ENCODE peak calls at places on chromosome 9, in ten cellular contexts. C, E, L, R, D, P, K, F, O and Y are unnamed samples.

GRCh38 chr9:106956971-106957370 is 94.0 kb downstream of the ZNF462 start:
- DNase-seq in P (no peak), D (no peak), L (no peak), O (no peak), C (no peak), F (no peak), E (no peak), K (no peak), R (no peak), Y (no peak)

GRCh38 chr9:128607642-128608350 is 48.9 kb downstream of the DYNC2I2 start:
- DNase-seq in P (no peak), D (no peak), O (no peak), F (no peak), L (no peak), K (no peak), E (peak; percentile 27), C (peak; percentile 43), R (peak; percentile 77), Y (no peak)

GRCh38 chr9:70218767-70219166 is 40.0 kb upstream of the SMC5 start:
- DNase-seq in K (no peak), L (no peak), O (peak; percentile 43), D (no peak), P (no peak), E (no peak), R (no peak), F (no peak), C (no peak), Y (no peak)

GRCh38 chr9:106644661-106645060 is 218.3 kb upstream of the ZNF462 start:
- DNase-seq in K (no peak), C (no peak), D (no peak), F (no peak), R (no peak), O (no peak), P (no peak), E (no peak), L (no peak), Y (no peak)

GRCh38 chr9:31236344-31236743 is 1148.1 kb upstream of the ACO1 start:
- DNase-seq in F (no peak), K (no peak), D (no peak), E (no peak), L (no peak), R (no peak), C (no peak), P (no peak), O (peak; percentile 11), Y (no peak)

GRCh38 chr9:3794005-3794404 is 268.2 kb upstream of the RFX3 start:
- DNase-seq in K (no peak), P (no peak), R (no peak), C (peak; percentile 2), D (no peak), O (peak; percentile 23), F (peak; percentile 42), L (no peak), E (no peak), Y (no peak)

GRCh38 chr9:93240891-93241334 is 57.0 kb downstream of the WNK2 start:
- DNase-seq in R (no peak), D (no peak), O (no peak), K (no peak), F (no peak), C (no peak), E (no peak), L (no peak), P (no peak), Y (no peak)

GRCh38 chr9:103999375-104000062 is 94.6 kb upstream of the SMC2 start:
- DNase-seq in K (no peak), D (no peak), R (peak; percentile 4), E (no peak), L (no peak), F (no peak), C (no peak), P (no peak), O (no peak), Y (peak; percentile 48)

GRCh38 chr9:98455256-98455956 is 200.0 kb upstream of the TBC1D2 start:
- DNase-seq in E (no peak), C (no peak), F (no peak), K (no peak), R (no peak), O (peak; percentile 45), D (no peak), P (no peak), L (no peak), Y (no peak)

GRCh38 chr9:136665704-136666363 is 3.1 kb downstream of the EGFL7 start:
- DNase-seq in D (no peak), C (no peak), L (no peak), P (no peak), O (no peak), R (no peak), F (peak; percentile 63), E (no peak), K (no peak), Y (no peak)
- H3K27ac ChIP-seq in D (peak overlapping the region; percentile 16), C (no peak overlapping the region), L (no peak overlapping the region), P (no peak overlapping the region), O (no peak overlapping the region), R (peak overlapping the region; percentile 98), F (no peak overlapping the region), E (no peak overlapping the region), K (no peak overlapping the region), Y (no peak overlapping the region)

DNA sequence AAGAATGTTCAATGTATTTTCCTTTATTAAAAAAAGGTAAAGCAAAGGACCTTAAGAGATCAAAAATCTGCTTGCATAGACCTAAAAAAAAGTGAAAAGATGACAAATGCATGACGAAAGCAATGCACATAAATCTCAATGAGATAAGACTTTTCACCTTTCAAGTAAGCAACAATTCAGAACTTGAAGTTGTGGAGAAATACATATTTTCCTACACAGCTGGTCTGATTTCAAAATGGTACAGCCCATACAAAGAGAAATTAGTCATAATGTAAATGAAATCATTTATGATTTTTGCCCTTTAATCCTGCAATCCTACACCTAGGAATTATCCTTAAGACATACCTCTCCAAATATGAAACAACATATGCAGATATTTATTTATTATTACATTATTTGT is 568.0 kb downstream of the ANXA1 start:
- DNase-seq in P (no peak), E (no peak), F (no peak), R (no peak), K (no peak), C (no peak), L (no peak), O (peak; percentile 37), D (no peak), Y (no peak)
- H3K27ac ChIP-seq in P (no peak overlapping the region), E (no peak overlapping the region), F (no peak overlapping the region), R (no peak overlapping the region), K (no peak overlapping the region), C (no peak overlapping the region), L (no peak overlapping the region), O (no peak overlapping the region), D (no peak overlapping the region), Y (peak overlapping the region; percentile 29)

DNA sequence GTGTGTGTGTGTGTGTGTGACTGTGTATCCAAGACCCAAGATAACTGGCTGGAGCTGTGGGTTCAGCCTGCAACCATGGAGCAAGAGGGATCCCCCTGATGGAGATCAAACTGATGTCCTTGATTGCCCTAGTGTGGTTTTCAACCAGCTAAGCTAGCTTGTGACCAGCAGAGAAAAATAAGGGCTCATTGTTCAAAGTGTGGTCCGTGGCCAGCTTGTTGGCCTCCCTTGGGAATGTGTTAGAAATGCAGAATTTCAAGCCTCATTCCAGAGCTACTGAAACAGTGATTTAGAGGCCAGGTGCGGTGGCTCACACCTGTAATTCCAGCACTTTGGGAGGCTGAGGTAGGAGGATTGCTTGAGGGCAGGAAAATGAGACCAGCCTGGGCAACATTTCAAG is 79.9 kb downstream of the ACER2 start:
- DNase-seq in L (no peak), O (no peak), R (no peak), D (no peak), C (no peak), K (no peak), E (no peak), P (no peak), F (no peak), Y (no peak)
- H3K27ac ChIP-seq in L (no peak overlapping the region), O (no peak overlapping the region), R (no peak overlapping the region), D (no peak overlapping the region), C (no peak overlapping the region), K (no peak overlapping the region), E (no peak overlapping the region), P (no peak overlapping the region), F (no peak overlapping the region), Y (no peak overlapping the region)

GRCh38 chr9:113380869-113381378 is 4.1 kb upstream of the HDHD3 start:
- DNase-seq in P (no peak), E (peak; percentile 58), D (no peak), C (peak; percentile 8), R (no peak), F (peak; percentile 51), O (no peak), L (peak; percentile 56), K (no peak), Y (no peak)
- H3K27ac ChIP-seq in P (no peak overlapping the region), E (peak overlapping the region; percentile 87), D (no peak overlapping the region), C (no peak overlapping the region), R (no peak overlapping the region), F (peak overlapping the region; percentile 96), O (no peak overlapping the region), L (peak overlapping the region; percentile 78), K (no peak overlapping the region), Y (no peak overlapping the region)

GRCh38 chr9:90102292-90102901 is 497.6 kb downstream of the GADD45G start:
- DNase-seq in P (no peak), F (peak; percentile 94), C (peak; percentile 80), L (peak; percentile 95), K (peak; percentile 90), O (peak; percentile 80), D (peak; percentile 50), E (peak; percentile 91), R (peak; percentile 68), Y (peak; percentile 85)
- H3K27ac ChIP-seq in P (no peak overlapping the region), F (no peak overlapping the region), C (no peak overlapping the region), L (no peak overlapping the region), K (no peak overlapping the region), O (no peak overlapping the region), D (no peak overlapping the region), E (no peak overlapping the region), R (no peak overlapping the region), Y (no peak overlapping the region)

GRCh38 chr9:76901801-76902200 is 4.1 kb downstream of the PRUNE2 start:
- DNase-seq in F (no peak), D (no peak), R (no peak), L (no peak), O (no peak), E (no peak), K (no peak), P (no peak), C (no peak), Y (no peak)
- H3K27ac ChIP-seq in F (no peak overlapping the region), D (no peak overlapping the region), R (no peak overlapping the region), L (no peak overlapping the region), O (no peak overlapping the region), E (no peak overlapping the region), K (no peak overlapping the region), P (no peak overlapping the region), C (no peak overlapping the region), Y (no peak overlapping the region)

GRCh38 chr9:38643456-38644173 is 23.2 kb upstream of the ANKRD18A start:
- DNase-seq in C (no peak), E (no peak), K (no peak), O (no peak), R (no peak), F (no peak), L (no peak), P (no peak), D (no peak), Y (no peak)
- H3K27ac ChIP-seq in C (no peak overlapping the region), E (no peak overlapping the region), K (no peak overlapping the region), O (no peak overlapping the region), R (no peak overlapping the region), F (no peak overlapping the region), L (no peak overlapping the region), P (no peak overlapping the region), D (no peak overlapping the region), Y (no peak overlapping the region)

GRCh38 chr9:27337833-27338526 is 41.0 kb upstream of the EQTN start:
- DNase-seq in L (peak; percentile 66), D (no peak), R (no peak), E (peak; percentile 33), P (no peak), C (no peak), F (no peak), K (no peak), O (no peak), Y (no peak)
- H3K27ac ChIP-seq in L (peak overlapping the region; percentile 56), D (no peak overlapping the region), R (no peak overlapping the region), E (peak overlapping the region; percentile 71), P (no peak overlapping the region), C (no peak overlapping the region), F (peak overlapping the region; percentile 62), K (no peak overlapping the region), O (no peak overlapping the region), Y (no peak overlapping the region)